ENCODE peak calls at places on chromosomes 11 and 22, in five cellular contexts. One of them, this sample, is unnamed. For H3K4me1, the result is how much of the 10 kb centered on the place peaks cover.

GRCh38 chr22:17368727-17369552 is at the start of gene CECR2:
- DNase-seq in right lobe of liver: peak
- DNase-seq in breast epithelium: peak
- DNase-seq in sigmoid colon: peak
- DNase-seq in transverse colon: peak
- DNase-seq in this sample: peak

GRCh38 chr11:117376517-117376916 is 48.9 kb downstream of the CEP164 start:
- DNase-seq in breast epithelium: no peak
- DNase-seq in sigmoid colon: peak
- DNase-seq in right lobe of liver: no peak
- DNase-seq in transverse colon: no peak
- DNase-seq in this sample: no peak

GRCh38 chr11:114399903-114400221 is 449 bp downstream of the C11orf71 start:
- DNase-seq in right lobe of liver: no peak
- DNase-seq in sigmoid colon: no peak
- DNase-seq in transverse colon: no peak
- DNase-seq in breast epithelium: peak
- DNase-seq in this sample: no peak

GRCh38 chr22:39292561-39293074 is 26.8 kb downstream of the RPL3 start:
- DNase-seq in breast epithelium: peak
- DNase-seq in sigmoid colon: peak
- DNase-seq in right lobe of liver: peak
- DNase-seq in transverse colon: peak
- DNase-seq in this sample: peak

GRCh38 chr11:128421577-128421976 is 165.8 kb downstream of the ETS1 start:
- DNase-seq in breast epithelium: no peak
- DNase-seq in sigmoid colon: no peak
- DNase-seq in right lobe of liver: no peak
- DNase-seq in transverse colon: no peak
- DNase-seq in this sample: no peak

GRCh38 chr11:69925366-69926196 is 106.4 kb upstream of the FGF3 start:
- DNase-seq in breast epithelium: no peak
- DNase-seq in sigmoid colon: peak
- DNase-seq in transverse colon: no peak
- DNase-seq in right lobe of liver: no peak
- DNase-seq in this sample: no peak

GRCh38 chr11:32918427-32918826 is 25.8 kb downstream of the QSER1 start:
- DNase-seq in breast epithelium: no peak
- DNase-seq in transverse colon: no peak
- DNase-seq in right lobe of liver: no peak
- DNase-seq in sigmoid colon: no peak
- DNase-seq in this sample: no peak

GRCh38 chr11:35014352-35014751 is 97.9 kb downstream of the PDHX start:
- DNase-seq in breast epithelium: no peak
- DNase-seq in transverse colon: no peak
- DNase-seq in sigmoid colon: no peak
- DNase-seq in right lobe of liver: no peak
- DNase-seq in this sample: no peak

GRCh38 chr11:75475767-75476650 is 43.0 kb upstream of the KLHL35 start:
- DNase-seq in sigmoid colon: no peak
- DNase-seq in transverse colon: peak
- DNase-seq in right lobe of liver: no peak
- DNase-seq in breast epithelium: no peak
- DNase-seq in this sample: peak

DNA sequence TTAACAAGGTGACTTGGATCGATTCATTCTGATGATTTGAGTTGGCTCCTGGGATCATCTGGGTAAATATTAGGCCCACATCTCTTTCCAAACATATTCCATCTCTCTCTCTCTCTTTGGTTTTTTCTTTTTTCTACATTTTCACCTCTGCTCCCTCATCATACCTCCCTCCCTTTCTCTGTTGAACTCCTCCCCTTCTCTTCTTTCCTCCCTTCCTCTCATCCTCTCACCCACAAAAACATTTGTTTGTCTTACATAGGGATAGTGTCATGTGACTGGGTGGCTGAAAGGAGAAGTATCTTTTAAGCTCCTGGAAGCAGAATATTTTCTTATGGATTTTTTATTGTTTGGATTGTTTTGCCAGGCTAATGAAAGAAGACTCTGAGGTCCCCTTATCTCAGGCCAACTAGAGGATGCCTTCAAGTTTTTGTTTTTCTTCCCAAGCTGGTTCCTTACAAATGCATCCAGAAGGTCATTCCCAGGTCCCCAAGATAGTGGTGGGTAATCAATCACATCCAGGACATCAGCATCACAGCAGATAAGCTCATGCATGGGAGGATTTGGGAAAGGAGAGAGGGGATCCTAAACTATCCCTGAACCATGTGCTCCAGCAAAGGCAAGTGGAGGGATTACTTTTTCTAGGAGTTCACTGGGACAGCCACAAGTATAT is 20.8 kb downstream of the FZD4 start:
- DNase-seq in transverse colon: no peak
- DNase-seq in sigmoid colon: no peak
- DNase-seq in breast epithelium: no peak
- DNase-seq in right lobe of liver: no peak
- DNase-seq in this sample: no peak
- H3K4me1 ChIP-seq in transverse colon: under half
- H3K4me1 ChIP-seq in sigmoid colon: half or more
- H3K4me1 ChIP-seq in breast epithelium: under half
- H3K4me1 ChIP-seq in right lobe of liver: under half
- H3K4me1 ChIP-seq in this sample: under half

DNA sequence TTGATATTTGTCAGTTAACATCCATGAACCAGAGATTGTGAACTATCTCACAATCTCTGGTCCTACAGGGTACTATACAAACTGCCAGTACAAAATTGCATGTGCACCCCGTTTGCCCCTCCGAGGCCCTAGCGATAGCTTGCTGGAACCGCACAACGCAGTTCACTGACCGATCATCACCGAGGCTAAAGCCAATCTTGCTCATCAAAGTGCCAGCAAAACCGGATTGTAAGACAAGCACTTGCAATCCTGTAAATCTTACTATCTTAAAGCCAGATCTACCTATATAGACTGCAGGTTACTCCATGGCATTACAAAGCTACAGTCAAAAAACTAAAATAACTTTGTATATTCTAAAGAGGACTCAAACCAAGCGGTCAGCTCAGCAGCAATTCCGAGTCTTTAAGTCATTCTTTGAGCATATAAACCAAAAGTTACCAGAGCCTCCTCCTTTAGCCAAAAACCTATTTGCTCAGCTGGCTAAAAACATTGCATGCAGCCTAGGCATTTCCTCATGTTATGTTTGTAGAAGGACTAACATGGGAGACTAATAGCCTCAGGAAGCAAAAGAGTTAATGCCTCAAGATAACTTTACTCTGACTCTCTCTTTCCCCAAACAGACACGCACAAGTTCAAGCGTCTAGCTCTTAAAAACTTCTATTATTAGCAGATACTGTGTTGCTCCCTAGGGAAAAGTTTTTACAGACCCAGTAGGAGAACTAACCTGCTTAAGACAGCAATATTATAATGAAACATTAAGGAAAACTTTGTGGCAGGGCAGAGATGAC is 30.7 kb upstream of the CPT1A start:
- DNase-seq in breast epithelium: no peak
- DNase-seq in sigmoid colon: no peak
- DNase-seq in right lobe of liver: no peak
- DNase-seq in transverse colon: no peak
- DNase-seq in this sample: no peak
- H3K4me3 ChIP-seq in breast epithelium: no peak
- H3K4me3 ChIP-seq in sigmoid colon: no peak
- H3K4me3 ChIP-seq in right lobe of liver: no peak
- H3K4me3 ChIP-seq in transverse colon: no peak
- H3K4me3 ChIP-seq in this sample: no peak

DNA sequence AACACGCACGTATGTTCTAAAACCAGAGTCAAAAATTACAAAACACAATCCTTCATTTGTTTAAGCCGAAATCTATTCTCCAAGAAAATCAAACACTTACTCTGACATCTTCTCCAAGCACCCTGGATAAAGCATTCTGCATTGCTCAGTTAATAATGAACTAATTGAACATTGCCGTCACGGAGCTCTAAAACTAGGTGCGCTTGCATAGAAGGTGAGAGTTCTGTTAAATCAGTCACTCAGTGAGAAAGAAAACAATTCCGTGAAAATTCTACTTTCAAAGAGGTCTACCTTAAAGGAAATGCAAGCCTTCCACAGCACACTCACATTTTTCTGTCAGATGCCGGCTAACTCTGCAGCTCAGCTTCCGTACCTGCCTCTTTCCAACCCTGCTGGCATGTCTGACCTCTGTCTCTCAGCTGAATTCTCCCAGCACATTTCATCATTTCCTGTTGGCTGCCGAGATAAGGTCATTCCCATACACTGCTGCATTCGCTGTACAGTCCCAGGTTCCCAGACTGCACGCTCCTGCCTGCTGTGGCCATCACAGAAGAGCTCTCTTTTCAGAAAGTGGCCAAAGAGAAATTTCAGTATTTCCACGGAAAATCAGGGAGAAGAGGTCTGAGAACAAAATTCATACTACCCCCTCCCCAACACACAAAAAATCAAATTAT is 55.3 kb downstream of the PACSIN2 start:
- DNase-seq in sigmoid colon: peak
- DNase-seq in transverse colon: peak
- DNase-seq in right lobe of liver: peak
- DNase-seq in breast epithelium: no peak
- DNase-seq in this sample: peak
- TF ChIP-seq POLR2A in sigmoid colon: no peak
- TF ChIP-seq POLR2A in transverse colon: peak
- TF ChIP-seq POLR2A in right lobe of liver: peak
- TF ChIP-seq POLR2A in breast epithelium: no peak
- TF ChIP-seq POLR2A in this sample: peak

GRCh38 chr22:37559521-37559900 is 769 bp upstream of the CDC42EP1 start:
- DNase-seq in sigmoid colon: no peak
- DNase-seq in right lobe of liver: no peak
- DNase-seq in transverse colon: no peak
- DNase-seq in breast epithelium: no peak
- DNase-seq in this sample: no peak

GRCh38 chr22:37557321-37558001 is 2.8 kb upstream of the CDC42EP1 start:
- DNase-seq in right lobe of liver: peak
- DNase-seq in sigmoid colon: no peak
- DNase-seq in breast epithelium: no peak
- DNase-seq in transverse colon: no peak
- DNase-seq in this sample: no peak

GRCh38 chr22:37558815-37559214 is 1.5 kb upstream of the CDC42EP1 start:
- DNase-seq in sigmoid colon: no peak
- DNase-seq in transverse colon: no peak
- DNase-seq in right lobe of liver: no peak
- DNase-seq in breast epithelium: no peak
- DNase-seq in this sample: no peak

GRCh38 chr22:37555029-37555428 is 5.3 kb upstream of the CDC42EP1 start:
- DNase-seq in breast epithelium: no peak
- DNase-seq in right lobe of liver: no peak
- DNase-seq in transverse colon: no peak
- DNase-seq in sigmoid colon: no peak
- DNase-seq in this sample: no peak

DNA sequence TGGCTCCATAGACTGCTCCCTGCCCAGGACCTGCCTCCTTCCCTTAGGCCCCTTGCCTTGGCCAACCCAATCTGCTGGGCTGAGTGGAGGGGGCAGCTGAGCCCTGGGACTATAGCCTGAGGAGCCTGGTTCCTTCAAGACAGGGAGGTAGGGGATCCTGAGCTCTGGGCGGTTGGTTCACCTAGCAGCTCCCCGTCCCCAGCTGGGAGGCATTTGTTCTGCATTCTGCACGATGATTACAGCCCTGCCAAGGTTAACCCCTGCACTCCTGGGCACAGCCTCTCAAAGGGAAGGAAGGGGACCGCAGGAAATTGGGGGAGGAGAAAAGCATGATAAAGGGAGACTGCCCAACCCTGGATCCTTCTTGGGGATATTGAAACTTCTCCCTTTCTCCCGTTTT is 3.5 kb upstream of the CDC42EP1 start:
- DNase-seq in breast epithelium: no peak
- DNase-seq in transverse colon: no peak
- DNase-seq in sigmoid colon: no peak
- DNase-seq in right lobe of liver: no peak
- DNase-seq in this sample: no peak
- H3K4me1 ChIP-seq in breast epithelium: under half
- H3K4me1 ChIP-seq in transverse colon: under half
- H3K4me1 ChIP-seq in sigmoid colon: under half
- H3K4me1 ChIP-seq in right lobe of liver: under half
- H3K4me1 ChIP-seq in this sample: under half

DNA sequence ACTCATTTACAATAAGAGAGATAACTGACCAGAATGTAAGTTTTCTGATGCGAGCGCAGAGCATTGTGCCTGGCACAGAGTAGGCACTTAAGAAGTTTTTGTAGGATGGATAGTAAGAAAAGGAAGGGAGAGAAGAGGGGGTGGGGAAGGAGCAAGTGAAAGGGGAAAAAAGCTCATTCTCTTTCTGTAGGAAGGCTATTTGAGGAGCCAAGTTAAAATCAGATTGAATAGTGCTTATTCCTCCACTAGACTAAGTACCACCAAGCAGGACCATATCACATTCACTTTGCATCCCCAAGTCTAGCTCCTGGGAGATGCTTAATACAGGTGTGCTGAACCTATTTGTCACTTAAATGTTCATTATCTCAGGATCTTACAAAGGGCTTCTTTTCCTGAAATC is 14.1 kb upstream of the CRKL start:
- DNase-seq in right lobe of liver: no peak
- DNase-seq in transverse colon: no peak
- DNase-seq in sigmoid colon: no peak
- DNase-seq in breast epithelium: no peak
- DNase-seq in this sample: no peak
- H3K4me3 ChIP-seq in right lobe of liver: no peak
- H3K4me3 ChIP-seq in transverse colon: no peak
- H3K4me3 ChIP-seq in sigmoid colon: no peak
- H3K4me3 ChIP-seq in breast epithelium: no peak
- H3K4me3 ChIP-seq in this sample: no peak